ENCODE peak calls at places on chromosomes 13 and 19, in four cellular contexts. One of them, this sample, is unnamed.

GRCh38 chr13:34731486-34731885 is 210.6 kb upstream of the NBEA start:
- DNase-seq in cardiac muscle cell: no peak
- DNase-seq in stomach: no peak
- DNase-seq in fibroblast of lung: no peak
- DNase-seq in this sample: no peak

GRCh38 chr13:75258159-75258782 is 223.7 kb downstream of the TBC1D4 start:
- DNase-seq in fibroblast of lung: peak
- DNase-seq in cardiac muscle cell: peak
- DNase-seq in stomach: no peak
- DNase-seq in this sample: no peak

GRCh38 chr13:113070855-113071254 is 34.7 kb upstream of the F7 start:
- DNase-seq in fibroblast of lung: no peak
- DNase-seq in cardiac muscle cell: no peak
- DNase-seq in stomach: no peak
- DNase-seq in this sample: no peak

GRCh38 chr19:2294377-2295335 is 12.7 kb upstream of the PEAK3 start:
- DNase-seq in cardiac muscle cell: no peak
- DNase-seq in fibroblast of lung: peak
- DNase-seq in stomach: no peak
- DNase-seq in this sample: no peak

GRCh38 chr13:34364633-34365032 is 546.7 kb downstream of the RFC3 start:
- DNase-seq in cardiac muscle cell: no peak
- DNase-seq in stomach: no peak
- DNase-seq in fibroblast of lung: no peak
- DNase-seq in this sample: no peak

GRCh38 chr13:80048802-80049201 is 292.1 kb downstream of the SPRY2 start:
- DNase-seq in stomach: peak
- DNase-seq in cardiac muscle cell: peak
- DNase-seq in fibroblast of lung: peak
- DNase-seq in this sample: peak

GRCh38 chr19:33298146-33298911 is 4.0 kb downstream of the CEBPA start:
- DNase-seq in fibroblast of lung: no peak
- DNase-seq in cardiac muscle cell: no peak
- DNase-seq in stomach: peak
- DNase-seq in this sample: no peak

GRCh38 chr13:106036870-106037269 is 498.6 kb downstream of the EFNB2 start:
- DNase-seq in stomach: no peak
- DNase-seq in cardiac muscle cell: peak
- DNase-seq in fibroblast of lung: no peak
- DNase-seq in this sample: no peak

GRCh38 chr19:1260749-1261511 is 8.2 kb upstream of the CIRBP start:
- DNase-seq in stomach: peak
- DNase-seq in cardiac muscle cell: peak
- DNase-seq in fibroblast of lung: peak
- DNase-seq in this sample: peak

GRCh38 chr19:1259873-1260748 is 9.0 kb upstream of the CIRBP start:
- DNase-seq in stomach: no peak
- DNase-seq in cardiac muscle cell: no peak
- DNase-seq in fibroblast of lung: no peak
- DNase-seq in this sample: peak

GRCh38 chr19:1261863-1262686 is 7.1 kb upstream of the CIRBP start:
- DNase-seq in cardiac muscle cell: no peak
- DNase-seq in stomach: peak
- DNase-seq in fibroblast of lung: no peak
- DNase-seq in this sample: no peak

GRCh38 chr19:1262687-1263123 is 6.4 kb upstream of the CIRBP start:
- DNase-seq in fibroblast of lung: no peak
- DNase-seq in stomach: no peak
- DNase-seq in cardiac muscle cell: no peak
- DNase-seq in this sample: peak

GRCh38 chr19:1261512-1261862 is 7.6 kb upstream of the CIRBP start:
- DNase-seq in fibroblast of lung: no peak
- DNase-seq in cardiac muscle cell: no peak
- DNase-seq in stomach: no peak
- DNase-seq in this sample: peak
- TF ChIP-seq CTCF in fibroblast of lung: no peak
- TF ChIP-seq CTCF in cardiac muscle cell: peak
- TF ChIP-seq CTCF in stomach: no peak
- TF ChIP-seq CTCF in this sample: no peak

GRCh38 chr19:16520074-16520973 is 21.9 kb downstream of the CHERP start:
- DNase-seq in fibroblast of lung: no peak
- DNase-seq in stomach: no peak
- DNase-seq in cardiac muscle cell: no peak
- DNase-seq in this sample: no peak

GRCh38 chr19:16522559-16523377 is 19.5 kb downstream of the CHERP start:
- DNase-seq in cardiac muscle cell: no peak
- DNase-seq in fibroblast of lung: no peak
- DNase-seq in stomach: no peak
- DNase-seq in this sample: no peak

GRCh38 chr19:16519230-16519687 is 23.0 kb downstream of the CHERP start:
- DNase-seq in stomach: no peak
- DNase-seq in cardiac muscle cell: no peak
- DNase-seq in fibroblast of lung: no peak
- DNase-seq in this sample: no peak

GRCh38 chr19:16520986-16521624 is 21.1 kb downstream of the CHERP start:
- DNase-seq in fibroblast of lung: no peak
- DNase-seq in cardiac muscle cell: no peak
- DNase-seq in stomach: no peak
- DNase-seq in this sample: no peak

GRCh38 chr19:16521715-16522289 is 20.4 kb downstream of the CHERP start:
- DNase-seq in cardiac muscle cell: no peak
- DNase-seq in fibroblast of lung: no peak
- DNase-seq in stomach: no peak
- DNase-seq in this sample: no peak
- TF ChIP-seq CTCF in cardiac muscle cell: no peak
- TF ChIP-seq CTCF in fibroblast of lung: no peak
- TF ChIP-seq CTCF in stomach: no peak
- TF ChIP-seq CTCF in this sample: no peak

DNA sequence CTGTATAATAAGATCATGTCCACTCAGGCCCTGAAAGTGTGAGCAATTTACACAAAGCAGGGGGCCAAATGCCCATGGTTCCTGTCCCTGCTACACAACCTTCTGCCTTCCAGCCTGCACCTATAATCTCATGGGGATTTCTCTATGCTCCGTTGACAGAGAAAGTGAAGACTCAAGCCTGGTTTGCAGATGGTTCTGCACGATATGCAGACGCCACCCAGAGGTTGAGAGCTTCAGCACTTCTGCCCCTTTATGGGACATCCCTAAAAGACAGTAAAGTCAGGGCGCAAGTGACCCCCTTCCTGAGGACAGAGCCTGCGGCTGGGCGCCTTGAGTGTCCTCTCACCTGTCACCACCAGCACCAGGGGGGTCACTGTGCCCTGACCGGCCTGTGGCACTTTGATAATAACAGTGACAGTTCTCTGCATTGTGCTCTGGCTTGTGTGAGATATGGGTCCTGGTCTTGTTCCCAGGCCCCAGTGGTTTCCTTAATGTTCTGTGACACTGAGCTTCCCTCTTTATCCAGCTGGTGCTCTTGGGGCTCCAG is 15.1 kb downstream of the LILRA5 start:
- DNase-seq in fibroblast of lung: no peak
- DNase-seq in cardiac muscle cell: no peak
- DNase-seq in stomach: no peak
- DNase-seq in this sample: no peak
- TF ChIP-seq CTCF in fibroblast of lung: no peak
- TF ChIP-seq CTCF in cardiac muscle cell: no peak
- TF ChIP-seq CTCF in stomach: no peak
- TF ChIP-seq CTCF in this sample: no peak

GRCh38 chr13:109610517-109610916 is 175.9 kb downstream of the IRS2 start:
- DNase-seq in stomach: peak
- DNase-seq in cardiac muscle cell: peak
- DNase-seq in fibroblast of lung: peak
- DNase-seq in this sample: peak
- TF ChIP-seq CTCF in stomach: no peak
- TF ChIP-seq CTCF in cardiac muscle cell: peak
- TF ChIP-seq CTCF in fibroblast of lung: no peak
- TF ChIP-seq CTCF in this sample: no peak

DNA sequence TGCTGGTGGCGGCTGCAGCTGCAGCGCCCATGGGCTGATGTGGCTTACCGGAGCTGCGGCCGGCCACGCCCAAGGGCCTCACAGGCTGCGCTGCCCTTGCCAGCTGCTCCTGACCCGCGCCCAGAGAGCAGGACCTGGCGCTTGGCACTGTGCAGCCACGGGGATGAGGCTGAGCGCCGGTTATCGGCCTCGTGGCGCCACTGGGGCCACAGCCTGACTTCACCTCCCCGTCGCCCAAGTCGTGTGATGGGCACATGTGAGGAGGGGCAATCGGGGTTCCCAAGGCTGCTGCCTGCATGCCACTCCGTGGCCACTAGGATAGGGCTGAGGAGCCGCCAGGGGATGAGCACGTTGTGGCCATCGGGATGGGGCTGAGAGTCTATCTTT is 77.2 kb upstream of the PABPC3 start:
- DNase-seq in cardiac muscle cell: no peak
- DNase-seq in stomach: no peak
- DNase-seq in fibroblast of lung: no peak
- DNase-seq in this sample: peak
- TF ChIP-seq CTCF in cardiac muscle cell: no peak
- TF ChIP-seq CTCF in stomach: no peak
- TF ChIP-seq CTCF in fibroblast of lung: no peak
- TF ChIP-seq CTCF in this sample: no peak

DNA sequence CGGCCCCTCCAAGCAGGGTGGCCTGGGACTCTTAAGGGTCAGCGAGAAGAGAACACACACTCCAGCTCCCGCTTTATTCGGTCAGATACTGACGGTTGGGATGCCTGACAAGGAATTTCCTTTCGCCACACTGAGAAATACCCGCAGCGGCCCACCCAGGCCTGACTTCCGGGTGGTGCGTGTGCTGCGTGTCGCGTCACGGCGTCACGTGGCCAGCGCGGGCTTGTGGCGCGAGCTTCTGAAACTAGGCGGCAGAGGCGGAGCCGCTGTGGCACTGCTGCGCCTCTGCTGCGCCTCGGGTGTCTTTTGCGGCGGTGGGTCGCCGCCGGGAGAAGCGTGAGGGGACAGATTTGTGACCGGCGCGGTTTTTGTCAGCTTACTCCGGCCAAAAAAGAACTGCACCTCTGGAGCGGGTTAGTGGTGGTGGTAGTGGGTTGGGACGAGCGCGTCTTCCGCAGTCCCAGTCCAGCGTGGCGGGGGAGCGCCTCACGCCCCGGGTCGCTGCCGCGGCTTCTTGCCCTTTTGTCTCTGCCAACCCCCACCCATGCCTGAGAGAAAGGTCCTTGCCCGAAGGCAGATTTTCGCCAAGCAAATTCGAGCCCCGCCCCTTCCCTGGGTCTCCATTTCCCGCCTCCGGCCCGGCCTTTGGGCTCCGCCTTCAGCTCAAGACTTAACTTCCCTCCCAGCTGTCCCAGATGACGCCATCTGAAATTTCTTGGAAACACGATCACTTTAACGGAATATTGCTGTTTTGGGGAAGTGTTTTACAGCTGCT is at the start of the genes BRCA2 and ZAR1L:
- DNase-seq in cardiac muscle cell: peak
- DNase-seq in stomach: peak
- DNase-seq in fibroblast of lung: peak
- DNase-seq in this sample: peak
- TF ChIP-seq CTCF in cardiac muscle cell: no peak
- TF ChIP-seq CTCF in stomach: no peak
- TF ChIP-seq CTCF in fibroblast of lung: no peak
- TF ChIP-seq CTCF in this sample: no peak

GRCh38 chr19:5225486-5226345 is 114.9 kb downstream of the PTPRS start:
- DNase-seq in stomach: no peak
- DNase-seq in fibroblast of lung: no peak
- DNase-seq in cardiac muscle cell: peak
- DNase-seq in this sample: peak
- TF ChIP-seq CTCF in stomach: peak
- TF ChIP-seq CTCF in fibroblast of lung: peak
- TF ChIP-seq CTCF in cardiac muscle cell: peak
- TF ChIP-seq CTCF in this sample: peak

GRCh38 chr13:32989331-32989730 is 26.9 kb upstream of the KL start:
- DNase-seq in fibroblast of lung: no peak
- DNase-seq in cardiac muscle cell: no peak
- DNase-seq in stomach: no peak
- DNase-seq in this sample: no peak
- TF ChIP-seq CTCF in fibroblast of lung: no peak
- TF ChIP-seq CTCF in cardiac muscle cell: no peak
- TF ChIP-seq CTCF in stomach: no peak
- TF ChIP-seq CTCF in this sample: no peak

GRCh38 chr19:13875824-13876223 is 1.1 kb upstream of the NANOS3 start:
- DNase-seq in cardiac muscle cell: no peak
- DNase-seq in fibroblast of lung: no peak
- DNase-seq in stomach: no peak
- DNase-seq in this sample: no peak

GRCh38 chr19:13873776-13874515 is 3.0 kb upstream of the NANOS3 start:
- DNase-seq in stomach: no peak
- DNase-seq in fibroblast of lung: no peak
- DNase-seq in cardiac muscle cell: no peak
- DNase-seq in this sample: no peak

GRCh38 chr19:13869324-13869723 is 7.6 kb upstream of the NANOS3 start:
- DNase-seq in stomach: no peak
- DNase-seq in cardiac muscle cell: no peak
- DNase-seq in fibroblast of lung: no peak
- DNase-seq in this sample: no peak

GRCh38 chr19:13872339-13872694 is 4.6 kb upstream of the NANOS3 start:
- DNase-seq in fibroblast of lung: no peak
- DNase-seq in stomach: no peak
- DNase-seq in cardiac muscle cell: no peak
- DNase-seq in this sample: no peak

GRCh38 chr19:13872695-13873389 is 4.1 kb upstream of the NANOS3 start:
- DNase-seq in fibroblast of lung: no peak
- DNase-seq in cardiac muscle cell: peak
- DNase-seq in stomach: no peak
- DNase-seq in this sample: peak
- TF ChIP-seq CTCF in fibroblast of lung: no peak
- TF ChIP-seq CTCF in cardiac muscle cell: peak
- TF ChIP-seq CTCF in stomach: no peak
- TF ChIP-seq CTCF in this sample: no peak

DNA sequence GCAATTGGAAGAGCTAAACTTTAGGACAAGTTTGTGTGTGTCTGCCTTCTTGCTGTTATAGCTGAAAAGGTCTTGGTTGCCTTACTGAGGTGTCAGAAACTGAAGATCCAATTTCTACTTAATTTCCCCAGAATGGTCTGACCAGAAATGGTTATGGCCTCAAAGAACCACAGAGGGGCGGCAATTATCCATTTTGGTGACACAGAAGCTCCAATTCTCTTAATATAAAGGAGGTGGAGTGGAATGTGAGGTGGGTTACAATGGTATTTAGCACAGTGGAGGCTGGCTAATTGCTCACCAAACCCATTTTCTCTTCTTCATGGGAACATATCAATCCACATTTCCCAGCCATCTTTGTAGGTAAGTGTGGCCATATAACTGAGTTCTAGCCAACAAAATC is 1157.2 kb downstream of the OLFM4 start:
- DNase-seq in stomach: no peak
- DNase-seq in fibroblast of lung: no peak
- DNase-seq in cardiac muscle cell: peak
- DNase-seq in this sample: peak
- TF ChIP-seq CTCF in stomach: no peak
- TF ChIP-seq CTCF in fibroblast of lung: no peak
- TF ChIP-seq CTCF in cardiac muscle cell: no peak
- TF ChIP-seq CTCF in this sample: peak